ENCODE peak calls at places on chromosomes 11 and 22, in seven cellular contexts. O is spleen, T is HCT116, X is H1, Q is transverse colon, E is vagina, J is stomach. W is an unnamed sample. For H3K9me3, the result is how much of the 10 kb centered on the place peaks cover.

GRCh38 chr11:63508745-63509144 is 2.9 kb downstream of the LGALS12 start:
- DNase-seq in J (no peak), E (no peak), T (no peak), O (no peak), X (no peak), Q (no peak), W (no peak)

GRCh38 chr22:19610518-19611253 is 86.5 kb upstream of the CLDN5 start:
- DNase-seq in T (no peak), X (no peak), E (no peak), Q (no peak), J (no peak), O (no peak), W (no peak)

GRCh38 chr22:26079009-26079408 is 90.3 kb upstream of the SEZ6L start:
- DNase-seq in T (no peak), J (no peak), X (no peak), Q (no peak), O (no peak), E (no peak), W (no peak)

GRCh38 chr22:38774496-38775166 is 18.8 kb upstream of the SUN2 start:
- DNase-seq in E (no peak), O (no peak), T (no peak), J (no peak), Q (no peak), X (no peak), W (peak)

GRCh38 chr11:7353100-7353499 is 101.4 kb downstream of the SYT9 start:
- DNase-seq in T (peak), Q (peak), E (no peak), J (no peak), O (no peak), X (no peak), W (no peak)

GRCh38 chr11:113331988-113332387 is 17.6 kb downstream of the TTC12 start:
- DNase-seq in O (no peak), T (no peak), X (no peak), E (no peak), Q (no peak), J (no peak), W (no peak)

GRCh38 chr22:35311551-35311999 is 11.9 kb downstream of the TOM1 start:
- DNase-seq in E (no peak), X (no peak), O (peak), T (no peak), J (no peak), Q (no peak), W (no peak)

GRCh38 chr11:27830206-27830605 is 130.0 kb upstream of the BDNF start:
- DNase-seq in T (no peak), Q (no peak), E (no peak), O (no peak), X (no peak), J (no peak), W (no peak)

GRCh38 chr11:131693756-131694155 is 323.3 kb downstream of the NTM start:
- DNase-seq in Q (no peak), X (no peak), J (no peak), T (no peak), E (peak), O (no peak), W (no peak)

GRCh38 chr11:14587203-14587602 is 56.4 kb upstream of the PDE3B start:
- DNase-seq in X (no peak), J (no peak), Q (no peak), T (no peak), E (no peak), O (no peak), W (no peak)

GRCh38 chr11:122313581-122313980 is 197.6 kb upstream of the BLID start:
- DNase-seq in J (no peak), Q (no peak), T (no peak), E (no peak), X (no peak), O (no peak), W (no peak)

GRCh38 chr11:19730373-19730772 is 17.7 kb downstream of the NAV2 start:
- DNase-seq in O (no peak), T (no peak), X (no peak), E (no peak), Q (peak), J (no peak), W (no peak)

GRCh38 chr22:50670914-50671538 is 1.6 kb upstream of the SHANK3 start:
- DNase-seq in X (no peak), Q (no peak), O (no peak), E (no peak), T (no peak), J (no peak), W (no peak)
- H3K27ac ChIP-seq in X (no peak), Q (peak), O (peak), E (no peak), T (no peak), J (peak), W (no peak)

DNA sequence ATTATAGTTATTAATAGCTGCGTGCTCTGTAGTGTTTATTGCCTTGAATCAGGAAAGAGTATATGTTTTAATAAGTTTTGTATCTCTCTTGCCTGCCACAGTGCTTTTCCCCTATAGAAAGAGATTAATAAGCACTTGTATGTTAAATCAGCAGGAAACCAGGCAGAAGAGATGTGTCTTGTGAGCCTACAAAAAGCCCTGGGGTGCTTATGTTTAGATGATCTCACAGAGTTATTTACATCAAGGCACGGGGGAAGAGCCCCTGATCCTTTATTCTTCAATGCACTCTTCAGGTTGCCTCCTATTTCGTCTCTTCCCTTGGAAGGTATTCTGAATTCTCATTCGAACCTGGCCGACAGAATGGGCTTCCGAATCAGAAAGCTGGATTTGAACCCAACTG is 183.0 kb downstream of the MAML2 start:
- DNase-seq in J (no peak), X (no peak), E (no peak), O (no peak), T (no peak), Q (no peak), W (no peak)
- TF ChIP-seq POLR2AphosphoS5 in J (no peak), X (no peak), E (no peak), O (no peak), T (no peak), Q (no peak), W (no peak)

DNA sequence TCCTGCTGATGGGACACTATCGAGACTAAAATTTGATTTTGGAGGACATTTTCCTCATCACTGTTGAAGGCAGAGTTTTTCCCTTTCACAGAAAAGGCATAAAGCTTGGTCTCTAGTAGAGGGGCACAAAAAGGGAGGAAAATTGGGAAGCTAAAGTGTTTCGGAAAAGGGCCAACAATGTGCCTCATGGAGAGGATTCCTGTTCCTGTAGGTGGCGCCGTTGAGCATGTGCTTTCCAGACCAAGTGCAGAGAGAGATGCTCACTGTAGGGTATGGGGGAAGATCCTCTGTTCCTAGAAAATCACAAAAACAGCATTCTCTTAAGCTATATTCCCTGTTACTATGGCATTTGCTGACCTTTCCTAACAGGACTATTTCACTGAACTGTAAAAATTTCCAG is 18.4 kb upstream of the OR4C5 start:
- DNase-seq in Q (no peak), X (no peak), O (no peak), T (no peak), E (no peak), J (no peak), W (no peak)
- H3K9me3 ChIP-seq in Q (under half), X (under half), O (half or more), T (under half), E (under half), J (half or more), W (under half)

GRCh38 chr22:43300891-43301676 is 42.1 kb downstream of the SCUBE1 start:
- DNase-seq in O (no peak), E (no peak), X (no peak), T (no peak), Q (no peak), J (no peak), W (peak)
- H3K27ac ChIP-seq in O (no peak), E (no peak), X (no peak), T (no peak), Q (no peak), J (no peak), W (peak)

GRCh38 chr11:12556788-12557384 is 117.3 kb upstream of the TEAD1 start:
- DNase-seq in Q (peak), E (no peak), X (peak), O (no peak), T (peak), J (peak), W (no peak)
- TF ChIP-seq POLR2AphosphoS5 in Q (peak), E (peak), X (no peak), O (peak), T (no peak), J (peak), W (peak)

GRCh38 chr22:48083502-48083901 is 1321.1 kb downstream of the TBC1D22A start:
- DNase-seq in T (no peak), J (no peak), Q (no peak), O (peak), E (no peak), X (no peak), W (no peak)

GRCh38 chr22:48082284-48082683 is 1319.8 kb downstream of the TBC1D22A start:
- DNase-seq in X (no peak), O (peak), J (no peak), Q (no peak), T (no peak), E (no peak), W (no peak)

GRCh38 chr22:48086246-48086645 is 1323.8 kb downstream of the TBC1D22A start:
- DNase-seq in J (no peak), Q (no peak), E (no peak), X (no peak), O (no peak), T (no peak), W (no peak)

GRCh38 chr22:48084041-48084748 is 1321.7 kb downstream of the TBC1D22A start:
- DNase-seq in X (no peak), T (no peak), J (no peak), E (no peak), Q (no peak), O (peak), W (no peak)

DNA sequence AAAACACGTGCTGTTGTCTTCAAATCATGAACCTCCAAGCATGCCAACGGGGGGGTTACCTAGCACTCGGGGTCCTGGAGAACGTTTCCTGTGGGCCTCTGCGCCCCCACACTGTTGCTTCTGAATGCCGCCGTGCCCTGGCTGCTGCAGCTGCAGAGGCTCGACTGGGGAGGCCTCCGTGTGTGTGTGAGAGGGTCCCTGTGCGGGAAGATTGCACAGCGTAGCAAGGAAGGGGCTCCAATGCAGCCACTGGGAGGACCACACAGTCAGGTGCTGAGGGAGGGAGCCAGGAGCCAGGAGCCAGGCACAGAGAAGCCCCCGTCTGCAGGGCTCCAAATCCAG is 1322.3 kb downstream of the TBC1D22A start:
- DNase-seq in T (no peak), J (no peak), X (no peak), O (no peak), E (no peak), Q (no peak), W (no peak)
- H3K9me3 ChIP-seq in T (under half), J (under half), X (under half), O (under half), E (under half), Q (under half), W (under half)